ENCODE peak calls at places on chromosome 1, in six cellular contexts. R, Y, O, L, W and B are unnamed samples. For H3K4me1, the result is how much of the 10 kb centered on the place peaks cover.

GRCh38 chr1:89705901-89706699 is 73.2 kb downstream of the LRRC8C start:
- DNase-seq in R (no peak), Y (no peak), O (peak), L (no peak), W (no peak), B (no peak)

GRCh38 chr1:67739361-67739760 is 54.4 kb downstream of the GADD45A start:
- DNase-seq in R (no peak), Y (no peak), O (no peak), L (peak), W (no peak), B (no peak)

GRCh38 chr1:173601588-173601987 is 1.3 kb downstream of the SLC9C2 start:
- DNase-seq in R (no peak), Y (no peak), O (no peak), L (peak), W (no peak), B (no peak)

GRCh38 chr1:152026895-152027294 is 9.9 kb downstream of the S100A11 start:
- DNase-seq in R (no peak), Y (no peak), O (peak), L (no peak), W (peak), B (no peak)

GRCh38 chr1:201566933-201567801 is 28.2 kb downstream of the NAV1 start:
- DNase-seq in R (peak), Y (no peak), O (no peak), L (no peak), W (no peak), B (no peak)

GRCh38 chr1:63101336-63101735 is 221.0 kb upstream of the FOXD3 start:
- DNase-seq in R (no peak), Y (no peak), O (no peak), L (no peak), W (no peak), B (no peak)

GRCh38 chr1:84253041-84253440 is 48.5 kb upstream of the SAMD13 start:
- DNase-seq in R (no peak), Y (no peak), O (peak), L (peak), W (no peak), B (no peak)

GRCh38 chr1:96596226-96596625 is 125.4 kb upstream of the PTBP2 start:
- DNase-seq in R (no peak), Y (no peak), O (peak), L (peak), W (peak), B (peak)

GRCh38 chr1:111952258-111952657 is 37.2 kb downstream of the KCND3 start:
- DNase-seq in R (no peak), Y (no peak), O (no peak), L (peak), W (no peak), B (no peak)

GRCh38 chr1:41500781-41501518 is 16.5 kb upstream of the EDN2 start:
- DNase-seq in R (no peak), Y (no peak), O (no peak), L (peak), W (no peak), B (no peak)

GRCh38 chr1:37250371-37250770 is 216.1 kb upstream of the GRIK3 start:
- DNase-seq in R (no peak), Y (no peak), O (peak), L (no peak), W (no peak), B (no peak)

GRCh38 chr1:10635385-10635896 is 160.7 kb downstream of the PEX14 start:
- DNase-seq in R (peak), Y (peak), O (peak), L (peak), W (peak), B (no peak)

GRCh38 chr1:154405762-154406571 is 824 bp downstream of the IL6R start:
- DNase-seq in R (peak), Y (peak), O (peak), L (peak), W (peak), B (peak)

GRCh38 chr1:93722081-93723031 is 40.7 kb upstream of the BCAR3 start:
- DNase-seq in R (no peak), Y (no peak), O (no peak), L (no peak), W (no peak), B (peak)

GRCh38 chr1:13830170-13830569 is 130.2 kb downstream of the PRDM2 start:
- DNase-seq in R (no peak), Y (no peak), O (no peak), L (no peak), W (no peak), B (no peak)

GRCh38 chr1:158037876-158038359 is 44.5 kb downstream of the KIRREL1 start:
- DNase-seq in R (no peak), Y (no peak), O (peak), L (no peak), W (peak), B (no peak)

GRCh38 chr1:230195199-230195598 is 128.2 kb downstream of the GALNT2 start:
- DNase-seq in R (no peak), Y (no peak), O (no peak), L (no peak), W (no peak), B (no peak)

DNA sequence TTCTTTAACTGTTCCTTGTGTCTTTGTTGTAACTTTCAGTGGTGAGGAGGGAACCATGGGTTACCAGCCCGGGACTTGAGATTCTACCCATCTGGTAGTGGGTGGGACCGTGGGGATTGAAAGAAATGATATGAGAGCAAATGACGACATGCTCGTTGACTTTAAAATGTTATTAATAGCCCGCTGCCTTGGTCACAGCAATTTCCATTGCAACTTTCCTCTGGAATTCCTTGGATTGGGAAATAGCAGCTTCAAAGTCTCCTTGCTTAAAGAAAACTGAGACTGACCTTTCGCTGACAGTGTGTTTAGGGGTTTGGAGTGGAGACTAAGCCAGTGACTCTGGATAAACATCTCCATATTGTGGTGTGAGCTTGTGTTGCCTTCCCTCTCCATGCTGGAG is 44.2 kb upstream of the MARK1 start:
- DNase-seq in R (no peak), Y (no peak), O (no peak), L (peak), W (peak), B (no peak)
- H3K4me1 ChIP-seq in R (under half), Y (under half), O (under half), L (under half), W (under half), B (under half)

GRCh38 chr1:54359393-54360162 is 46.6 kb downstream of the SSBP3 start:
- DNase-seq in R (no peak), Y (no peak), O (no peak), L (no peak), W (no peak), B (no peak)
- H3K4me1 ChIP-seq in R (half or more), Y (under half), O (under half), L (under half), W (under half), B (under half)

GRCh38 chr1:229027158-229027557 is 243.8 kb upstream of the RAB4A start:
- DNase-seq in R (no peak), Y (no peak), O (no peak), L (no peak), W (no peak), B (no peak)
- H3K4me1 ChIP-seq in R (under half), Y (under half), O (under half), L (under half), W (under half), B (under half)

DNA sequence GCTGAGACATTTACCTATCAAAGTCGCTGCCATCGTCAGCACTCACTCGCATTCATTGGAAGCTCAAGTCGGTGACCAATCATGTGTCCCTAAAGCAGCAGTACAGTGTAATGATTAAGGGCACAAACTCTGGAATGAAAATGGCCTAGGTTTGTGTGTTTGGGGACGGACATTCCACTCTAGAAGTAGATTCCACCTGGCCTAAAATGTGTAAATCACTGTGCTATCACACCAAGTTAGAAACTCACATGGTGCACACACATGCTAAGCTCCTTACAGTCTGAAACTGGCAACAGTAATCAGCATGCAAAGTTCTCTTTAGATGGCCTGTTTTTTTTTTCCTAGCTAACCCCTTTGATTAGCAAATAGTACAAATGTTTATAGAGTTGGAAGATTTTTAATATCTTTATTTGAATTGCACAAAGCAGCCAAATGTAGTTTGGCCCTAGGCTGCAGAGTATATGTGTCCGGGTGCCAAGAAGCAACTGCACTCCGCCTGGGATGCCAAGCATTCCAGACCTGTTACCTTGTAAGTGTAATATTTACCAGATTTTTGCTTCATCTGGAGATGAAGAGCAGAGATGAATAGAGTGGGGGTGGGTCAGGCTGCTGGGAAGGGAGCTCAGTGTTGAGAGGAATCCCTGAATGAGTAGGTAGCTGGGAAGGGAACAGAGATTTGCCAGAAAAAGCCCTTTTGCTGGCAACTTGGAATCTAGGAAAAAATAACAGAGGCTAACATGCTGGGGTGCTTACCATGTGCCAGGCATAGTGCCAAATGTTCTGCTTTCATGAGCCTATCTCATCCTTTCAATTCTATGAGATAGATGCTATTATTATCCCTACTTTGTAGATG is 35.2 kb downstream of the TGFB2 start:
- DNase-seq in R (peak), Y (peak), O (peak), L (peak), W (peak), B (no peak)
- H3K4me1 ChIP-seq in R (under half), Y (under half), O (under half), L (under half), W (under half), B (under half)

GRCh38 chr1:226734611-226735153 is 4.4 kb downstream of the ITPKB start:
- DNase-seq in R (no peak), Y (no peak), O (no peak), L (no peak), W (no peak), B (no peak)

GRCh38 chr1:226732856-226733291 is 6.2 kb downstream of the ITPKB start:
- DNase-seq in R (no peak), Y (no peak), O (no peak), L (no peak), W (no peak), B (no peak)

GRCh38 chr1:226733309-226733708 is 5.8 kb downstream of the ITPKB start:
- DNase-seq in R (no peak), Y (no peak), O (no peak), L (no peak), W (no peak), B (no peak)

GRCh38 chr1:226735576-226735975 is 3.5 kb downstream of the ITPKB start:
- DNase-seq in R (no peak), Y (no peak), O (no peak), L (no peak), W (no peak), B (no peak)

DNA sequence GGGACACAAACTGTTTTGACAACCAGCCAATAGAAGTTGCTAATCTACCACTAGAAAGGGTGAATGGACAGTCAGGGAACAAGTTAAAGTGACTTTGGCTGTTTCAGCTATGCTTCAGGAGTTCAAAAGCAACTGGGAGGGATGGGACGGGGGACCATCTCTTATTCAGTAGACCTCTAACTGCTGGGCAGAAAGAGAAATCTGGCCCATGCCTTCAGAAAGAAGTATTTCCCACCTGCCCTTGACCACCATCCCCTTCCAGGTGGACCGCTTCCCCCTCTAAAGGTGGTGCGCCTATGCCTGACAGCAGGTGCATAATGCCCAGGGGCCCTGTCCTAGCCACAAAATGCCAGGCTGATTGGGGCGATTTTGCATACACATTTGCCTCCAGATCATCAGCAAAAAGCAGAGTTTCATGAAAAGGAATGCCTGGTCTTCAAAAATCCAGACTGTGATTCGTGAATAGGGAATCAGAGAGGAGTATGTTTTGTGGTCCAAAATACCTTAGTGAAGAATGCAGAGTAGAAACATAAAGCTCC is 5.1 kb downstream of the ITPKB start:
- DNase-seq in R (no peak), Y (no peak), O (peak), L (no peak), W (no peak), B (no peak)
- H3K4me1 ChIP-seq in R (half or more), Y (under half), O (under half), L (under half), W (under half), B (under half)